ENCODE peak calls at places on chromosomes 4 and X, in ten cellular contexts. One of them, this sample, is unnamed.

GRCh38 chrX:71998836-71999509 is 88.3 kb downstream of the NHSL2 start:
- DNase-seq in mammary epithelial cell: no peak
- DNase-seq in cardiac muscle cell: peak; percentile 31
- DNase-seq in astrocyte: no peak
- DNase-seq in aorta: no peak
- DNase-seq in body of pancreas: peak; percentile 31
- DNase-seq in Panc1: no peak
- DNase-seq in heart left ventricle: no peak
- DNase-seq in psoas muscle: no peak
- DNase-seq in mesenchymal stem cell: peak; percentile 37
- DNase-seq in this sample: no peak

GRCh38 chr4:106315476-106315967 is 487 bp downstream of the TBCK start:
- DNase-seq in mammary epithelial cell: peak; percentile 92
- DNase-seq in cardiac muscle cell: no peak
- DNase-seq in astrocyte: peak; percentile 23
- DNase-seq in aorta: peak; percentile 47
- DNase-seq in body of pancreas: no peak
- DNase-seq in Panc1: no peak
- DNase-seq in heart left ventricle: no peak
- DNase-seq in psoas muscle: no peak
- DNase-seq in mesenchymal stem cell: peak; percentile 61
- DNase-seq in this sample: no peak

GRCh38 chr4:94160774-94161173 is 46.9 kb upstream of the SMARCAD1 start:
- DNase-seq in mammary epithelial cell: peak; percentile 11
- DNase-seq in cardiac muscle cell: no peak
- DNase-seq in astrocyte: no peak
- DNase-seq in aorta: no peak
- DNase-seq in body of pancreas: no peak
- DNase-seq in Panc1: no peak
- DNase-seq in heart left ventricle: no peak
- DNase-seq in psoas muscle: no peak
- DNase-seq in mesenchymal stem cell: no peak
- DNase-seq in this sample: peak; percentile 28

GRCh38 chr4:152187693-152188092 is 348.2 kb downstream of the FBXW7 start:
- DNase-seq in mammary epithelial cell: no peak
- DNase-seq in cardiac muscle cell: no peak
- DNase-seq in astrocyte: peak; percentile 14
- DNase-seq in aorta: no peak
- DNase-seq in body of pancreas: no peak
- DNase-seq in Panc1: no peak
- DNase-seq in heart left ventricle: no peak
- DNase-seq in psoas muscle: no peak
- DNase-seq in mesenchymal stem cell: no peak
- DNase-seq in this sample: no peak

GRCh38 chr4:119971763-119972162 is 94.9 kb downstream of the MAD2L1 start:
- DNase-seq in mammary epithelial cell: no peak
- DNase-seq in cardiac muscle cell: no peak
- DNase-seq in astrocyte: no peak
- DNase-seq in aorta: no peak
- DNase-seq in body of pancreas: no peak
- DNase-seq in Panc1: no peak
- DNase-seq in heart left ventricle: no peak
- DNase-seq in psoas muscle: no peak
- DNase-seq in mesenchymal stem cell: no peak
- DNase-seq in this sample: no peak

GRCh38 chr4:175457956-175458355 is 354.1 kb downstream of the GPM6A start:
- DNase-seq in mammary epithelial cell: peak; percentile 33
- DNase-seq in cardiac muscle cell: no peak
- DNase-seq in astrocyte: no peak
- DNase-seq in aorta: no peak
- DNase-seq in body of pancreas: no peak
- DNase-seq in Panc1: no peak
- DNase-seq in heart left ventricle: no peak
- DNase-seq in psoas muscle: no peak
- DNase-seq in mesenchymal stem cell: no peak
- DNase-seq in this sample: no peak

GRCh38 chrX:123222920-123223319 is 38.8 kb downstream of the GRIA3 start:
- DNase-seq in mammary epithelial cell: no peak
- DNase-seq in cardiac muscle cell: no peak
- DNase-seq in astrocyte: no peak
- DNase-seq in aorta: no peak
- DNase-seq in body of pancreas: peak; percentile 69
- DNase-seq in Panc1: no peak
- DNase-seq in heart left ventricle: no peak
- DNase-seq in psoas muscle: no peak
- DNase-seq in mesenchymal stem cell: no peak
- DNase-seq in this sample: no peak

GRCh38 chr4:8557151-8558076 is 22.8 kb upstream of the GPR78 start:
- DNase-seq in mammary epithelial cell: no peak
- DNase-seq in cardiac muscle cell: no peak
- DNase-seq in astrocyte: no peak
- DNase-seq in aorta: peak; percentile 63
- DNase-seq in body of pancreas: no peak
- DNase-seq in Panc1: no peak
- DNase-seq in heart left ventricle: peak; percentile 13
- DNase-seq in psoas muscle: no peak
- DNase-seq in mesenchymal stem cell: no peak
- DNase-seq in this sample: no peak

GRCh38 chr4:57575465-57575864 is 465.3 kb upstream of the IGFBP7 start:
- DNase-seq in mammary epithelial cell: no peak
- DNase-seq in cardiac muscle cell: no peak
- DNase-seq in astrocyte: no peak
- DNase-seq in aorta: no peak
- DNase-seq in body of pancreas: no peak
- DNase-seq in Panc1: no peak
- DNase-seq in heart left ventricle: peak; percentile 41
- DNase-seq in psoas muscle: peak; percentile 30
- DNase-seq in mesenchymal stem cell: no peak
- DNase-seq in this sample: peak; percentile 6

GRCh38 chr4:3518511-3518880 is 13.7 kb downstream of the LRPAP1 start:
- DNase-seq in mammary epithelial cell: no peak
- DNase-seq in cardiac muscle cell: no peak
- DNase-seq in astrocyte: no peak
- DNase-seq in aorta: peak; percentile 37
- DNase-seq in body of pancreas: no peak
- DNase-seq in Panc1: no peak
- DNase-seq in heart left ventricle: no peak
- DNase-seq in psoas muscle: no peak
- DNase-seq in mesenchymal stem cell: no peak
- DNase-seq in this sample: no peak

DNA sequence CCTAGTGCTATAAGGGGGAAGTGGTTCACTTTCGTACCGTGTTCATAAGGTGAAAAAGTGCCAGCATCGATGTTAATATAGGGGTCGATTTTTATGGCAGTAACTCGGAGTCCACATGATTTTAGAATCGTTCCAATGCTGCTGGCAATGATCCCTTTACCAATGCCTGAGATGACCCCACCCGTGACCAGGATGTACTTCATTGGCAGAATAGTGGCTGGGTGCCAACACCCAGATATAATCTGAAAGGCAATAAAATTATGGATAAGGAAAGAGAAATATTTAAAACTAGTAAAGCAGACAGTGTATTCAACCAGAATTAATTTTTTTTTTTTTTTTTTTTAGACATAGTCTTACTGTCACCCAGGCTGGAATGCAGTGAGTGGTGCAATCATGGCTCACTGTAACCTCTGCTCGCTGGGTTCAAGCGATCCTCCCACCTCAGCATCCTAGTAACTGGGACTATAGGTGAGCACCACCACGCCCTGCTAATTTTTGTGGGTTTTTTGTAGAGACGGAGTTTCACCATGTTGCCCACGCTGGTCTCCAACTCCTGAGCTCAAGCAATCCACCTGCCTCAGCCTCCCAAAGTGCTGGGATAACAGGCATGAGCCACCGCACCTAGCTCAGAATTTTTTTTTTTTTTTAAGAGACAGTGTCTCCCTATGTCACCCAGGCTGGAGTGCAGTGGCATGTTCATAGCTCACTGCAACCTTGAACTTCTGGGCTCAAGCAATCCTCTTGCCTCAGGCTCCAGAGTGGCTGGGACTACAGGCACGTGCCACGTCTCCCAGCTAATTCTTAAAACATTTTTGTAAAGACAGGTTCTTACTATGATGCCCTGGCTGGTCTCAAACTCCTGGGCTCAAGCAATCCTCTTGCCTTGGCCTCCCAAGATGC is 9.5 kb downstream of the CTPS2 start:
- DNase-seq in mammary epithelial cell: no peak
- DNase-seq in cardiac muscle cell: no peak
- DNase-seq in astrocyte: no peak
- DNase-seq in aorta: no peak
- DNase-seq in body of pancreas: no peak
- DNase-seq in Panc1: no peak
- DNase-seq in heart left ventricle: no peak
- DNase-seq in psoas muscle: no peak
- DNase-seq in mesenchymal stem cell: no peak
- DNase-seq in this sample: no peak
- H3K27ac ChIP-seq in mammary epithelial cell: no peak overlapping the region
- H3K27ac ChIP-seq in cardiac muscle cell: no peak overlapping the region
- H3K27ac ChIP-seq in astrocyte: no peak overlapping the region
- H3K27ac ChIP-seq in aorta: no peak overlapping the region
- H3K27ac ChIP-seq in body of pancreas: no peak overlapping the region
- H3K27ac ChIP-seq in Panc1: no peak overlapping the region
- H3K27ac ChIP-seq in heart left ventricle: no peak overlapping the region
- H3K27ac ChIP-seq in psoas muscle: no peak overlapping the region
- H3K27ac ChIP-seq in mesenchymal stem cell: no peak overlapping the region
- H3K27ac ChIP-seq in this sample: no peak overlapping the region

GRCh38 chr4:27048350-27049100 is 187.9 kb downstream of the STIM2 start:
- DNase-seq in mammary epithelial cell: peak; percentile 6
- DNase-seq in cardiac muscle cell: peak; percentile 36
- DNase-seq in astrocyte: peak; percentile 22
- DNase-seq in aorta: no peak
- DNase-seq in body of pancreas: no peak
- DNase-seq in Panc1: peak; percentile 5
- DNase-seq in heart left ventricle: no peak
- DNase-seq in psoas muscle: no peak
- DNase-seq in mesenchymal stem cell: peak; percentile 18
- DNase-seq in this sample: peak; percentile 58

GRCh38 chr4:27050731-27051130 is 190.1 kb downstream of the STIM2 start:
- DNase-seq in mammary epithelial cell: no peak
- DNase-seq in cardiac muscle cell: no peak
- DNase-seq in astrocyte: no peak
- DNase-seq in aorta: no peak
- DNase-seq in body of pancreas: no peak
- DNase-seq in Panc1: no peak
- DNase-seq in heart left ventricle: no peak
- DNase-seq in psoas muscle: no peak
- DNase-seq in mesenchymal stem cell: no peak
- DNase-seq in this sample: no peak

GRCh38 chr4:27046851-27047250 is 186.2 kb downstream of the STIM2 start:
- DNase-seq in mammary epithelial cell: no peak
- DNase-seq in cardiac muscle cell: no peak
- DNase-seq in astrocyte: no peak
- DNase-seq in aorta: no peak
- DNase-seq in body of pancreas: no peak
- DNase-seq in Panc1: no peak
- DNase-seq in heart left ventricle: no peak
- DNase-seq in psoas muscle: no peak
- DNase-seq in mesenchymal stem cell: no peak
- DNase-seq in this sample: no peak

DNA sequence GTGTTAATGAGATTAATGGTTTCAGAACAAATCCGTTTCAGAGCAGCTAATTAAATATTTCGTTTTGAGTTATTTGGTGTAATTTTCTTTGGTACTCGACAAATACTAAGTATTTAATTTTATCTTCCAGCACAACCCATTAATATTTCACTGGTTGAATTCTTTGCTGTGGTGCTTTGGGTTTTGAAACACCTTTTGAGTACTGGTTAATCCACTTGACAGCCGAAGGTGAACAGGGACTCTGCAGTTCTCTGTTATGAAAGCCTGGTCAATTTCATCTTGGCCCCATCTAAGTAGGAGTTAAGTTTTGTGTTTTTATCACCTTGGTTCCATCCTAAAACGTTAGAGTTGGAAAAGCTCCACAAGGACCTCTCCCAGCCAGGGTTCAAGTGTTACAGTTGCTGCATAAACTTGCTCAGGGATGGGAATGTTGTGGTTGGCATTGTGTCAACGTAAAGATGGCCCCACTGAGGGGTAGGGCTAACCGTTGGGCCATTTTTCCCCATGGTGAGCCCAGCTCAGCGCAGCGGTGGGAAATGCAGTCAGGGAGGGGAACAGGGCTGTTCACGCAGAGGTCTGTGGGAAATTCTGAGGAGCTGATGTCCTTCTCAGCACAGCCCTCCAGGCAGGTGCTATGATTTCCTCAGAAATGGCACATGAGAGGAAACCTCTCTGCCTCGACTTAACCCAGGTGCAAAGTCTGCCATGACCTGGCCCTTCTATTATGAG is 188.6 kb downstream of the STIM2 start:
- DNase-seq in mammary epithelial cell: no peak
- DNase-seq in cardiac muscle cell: no peak
- DNase-seq in astrocyte: no peak
- DNase-seq in aorta: no peak
- DNase-seq in body of pancreas: no peak
- DNase-seq in Panc1: no peak
- DNase-seq in heart left ventricle: no peak
- DNase-seq in psoas muscle: no peak
- DNase-seq in mesenchymal stem cell: no peak
- DNase-seq in this sample: no peak
- H3K27me3 ChIP-seq in mammary epithelial cell: no peaks in the 10 kb centered on the region
- H3K27me3 ChIP-seq in cardiac muscle cell: no peaks in the 10 kb centered on the region
- H3K27me3 ChIP-seq in astrocyte: peaks cover 14% of the 10 kb centered on the region
- H3K27me3 ChIP-seq in aorta: peaks cover 1% of the 10 kb centered on the region
- H3K27me3 ChIP-seq in body of pancreas: no peaks in the 10 kb centered on the region
- H3K27me3 ChIP-seq in Panc1: no peaks in the 10 kb centered on the region
- H3K27me3 ChIP-seq in heart left ventricle: no peaks in the 10 kb centered on the region
- H3K27me3 ChIP-seq in psoas muscle: no peaks in the 10 kb centered on the region
- H3K27me3 ChIP-seq in mesenchymal stem cell: peaks cover 30% of the 10 kb centered on the region
- H3K27me3 ChIP-seq in this sample: no peaks in the 10 kb centered on the region

DNA sequence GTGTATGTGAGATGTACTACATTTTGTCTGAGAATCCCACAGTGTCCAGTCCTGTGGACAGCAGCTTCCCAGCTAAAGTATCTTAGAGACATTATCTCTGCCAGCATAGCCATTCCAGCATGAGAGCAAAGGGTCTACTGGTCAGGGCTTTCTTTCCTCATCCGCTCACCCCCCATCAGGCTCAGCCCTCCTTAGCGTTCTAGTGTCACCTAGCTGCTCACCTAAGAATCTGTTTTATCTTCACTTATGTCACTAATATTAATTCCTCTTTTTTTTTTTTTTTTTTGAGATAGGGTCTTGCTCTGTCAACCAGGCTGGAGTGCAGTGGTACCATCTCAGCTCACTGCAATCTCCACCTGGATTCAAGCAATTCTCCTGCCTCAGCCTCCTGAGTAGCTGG is 15.6 kb downstream of the RUFY3 start:
- DNase-seq in mammary epithelial cell: no peak
- DNase-seq in cardiac muscle cell: no peak
- DNase-seq in astrocyte: no peak
- DNase-seq in aorta: no peak
- DNase-seq in body of pancreas: no peak
- DNase-seq in Panc1: no peak
- DNase-seq in heart left ventricle: no peak
- DNase-seq in psoas muscle: no peak
- DNase-seq in mesenchymal stem cell: no peak
- DNase-seq in this sample: peak; percentile 19
- H3K4me1 ChIP-seq in mammary epithelial cell: no peaks in the 10 kb centered on the region
- H3K4me1 ChIP-seq in cardiac muscle cell: peaks cover 20% of the 10 kb centered on the region
- H3K4me1 ChIP-seq in astrocyte: peaks cover 18% of the 10 kb centered on the region
- H3K4me1 ChIP-seq in aorta: no peaks in the 10 kb centered on the region
- H3K4me1 ChIP-seq in body of pancreas: peaks cover 27% of the 10 kb centered on the region
- H3K4me1 ChIP-seq in Panc1: peaks cover 12% of the 10 kb centered on the region
- H3K4me1 ChIP-seq in heart left ventricle: peaks cover 72% of the 10 kb centered on the region
- H3K4me1 ChIP-seq in psoas muscle: no peaks in the 10 kb centered on the region
- H3K4me1 ChIP-seq in mesenchymal stem cell: peaks cover 2% of the 10 kb centered on the region
- H3K4me1 ChIP-seq in this sample: peaks cover 13% of the 10 kb centered on the region

GRCh38 chr4:118772149-118773081 is 63.5 kb downstream of the SEC24D start:
- DNase-seq in mammary epithelial cell: peak; percentile 30
- DNase-seq in cardiac muscle cell: peak; percentile 82
- DNase-seq in astrocyte: peak; percentile 36
- DNase-seq in aorta: no peak
- DNase-seq in body of pancreas: no peak
- DNase-seq in Panc1: peak; percentile 7
- DNase-seq in heart left ventricle: no peak
- DNase-seq in psoas muscle: no peak
- DNase-seq in mesenchymal stem cell: peak; percentile 57
- DNase-seq in this sample: no peak
- H3K27ac ChIP-seq in mammary epithelial cell: no peak overlapping the region
- H3K27ac ChIP-seq in cardiac muscle cell: peak overlapping the region; percentile 69
- H3K27ac ChIP-seq in astrocyte: no peak overlapping the region
- H3K27ac ChIP-seq in aorta: peak overlapping the region; percentile 79
- H3K27ac ChIP-seq in body of pancreas: no peak overlapping the region
- H3K27ac ChIP-seq in Panc1: no peak overlapping the region
- H3K27ac ChIP-seq in heart left ventricle: peak overlapping the region; percentile 68
- H3K27ac ChIP-seq in psoas muscle: peak overlapping the region; percentile 17
- H3K27ac ChIP-seq in mesenchymal stem cell: no peak overlapping the region
- H3K27ac ChIP-seq in this sample: no peak overlapping the region